ENCODE peak calls at places on chromosomes 3 and 15, in eight cellular contexts. N, R, H, P, G, B, Y and D are unnamed samples.

GRCh38 chr15:25783134-25783533 is 80.0 kb downstream of the ATP10A start:
- DNase-seq in N (no peak), R (no peak), H (no peak), P (no peak), G (peak), B (no peak), Y (no peak), D (no peak)

GRCh38 chr3:78974181-78974770 is 793.5 kb downstream of the ROBO1 start:
- DNase-seq in N (no peak), R (no peak), H (no peak), P (no peak), G (no peak), B (no peak), Y (no peak), D (no peak)

GRCh38 chr3:132665230-132665629 is 5.1 kb downstream of the UBA5 start:
- DNase-seq in N (no peak), R (no peak), H (no peak), P (no peak), G (no peak), B (no peak), Y (no peak), D (no peak)

GRCh38 chr15:50627351-50628055 is 59.1 kb downstream of the TRPM7 start:
- DNase-seq in N (no peak), R (no peak), H (no peak), P (no peak), G (no peak), B (no peak), Y (no peak), D (no peak)

GRCh38 chr3:38003371-38003816 is 12.8 kb downstream of the VILL start:
- DNase-seq in N (peak), R (no peak), H (no peak), P (no peak), G (peak), B (peak), Y (no peak), D (no peak)

GRCh38 chr3:50147861-50148260 is 7.3 kb upstream of the SEMA3F start:
- DNase-seq in N (no peak), R (no peak), H (no peak), P (no peak), G (no peak), B (no peak), Y (no peak), D (no peak)

GRCh38 chr3:124520970-124521369 is 209.3 kb upstream of the UMPS start:
- DNase-seq in N (no peak), R (no peak), H (no peak), P (no peak), G (no peak), B (no peak), Y (no peak), D (peak)

GRCh38 chr3:183564046-183564445 is 8.5 kb upstream of the KLHL6 start:
- DNase-seq in N (no peak), R (no peak), H (no peak), P (no peak), G (no peak), B (peak), Y (no peak), D (no peak)

GRCh38 chr15:38696790-38697495 is 132.3 kb upstream of the RASGRP1 start:
- DNase-seq in N (no peak), R (no peak), H (no peak), P (no peak), G (no peak), B (no peak), Y (no peak), D (no peak)

GRCh38 chr3:119333773-119334492 is 39.8 kb downstream of the ARHGAP31 start:
- DNase-seq in N (no peak), R (no peak), H (no peak), P (no peak), G (peak), B (no peak), Y (no peak), D (no peak)

GRCh38 chr3:123859177-123859576 is 25.0 kb downstream of the MYLK start:
- DNase-seq in N (no peak), R (no peak), H (no peak), P (no peak), G (no peak), B (no peak), Y (no peak), D (no peak)

GRCh38 chr3:159861369-159861987 is 127.2 kb upstream of the IL12A start:
- DNase-seq in N (no peak), R (no peak), H (no peak), P (no peak), G (no peak), B (no peak), Y (no peak), D (no peak)

GRCh38 chr3:193764959-193765358 is 172.0 kb downstream of the OPA1 start:
- DNase-seq in N (no peak), R (no peak), H (no peak), P (no peak), G (peak), B (no peak), Y (no peak), D (no peak)

GRCh38 chr3:158775801-158776399 is 26.0 kb upstream of the MFSD1 start:
- DNase-seq in N (no peak), R (no peak), H (no peak), P (no peak), G (no peak), B (no peak), Y (no peak), D (no peak)

GRCh38 chr3:10557783-10558373 is 52.5 kb upstream of the ATP2B2 start:
- DNase-seq in N (no peak), R (no peak), H (no peak), P (no peak), G (peak), B (no peak), Y (peak), D (no peak)

GRCh38 chr3:15977598-15978232 is 179.9 kb upstream of the ANKRD28 start:
- DNase-seq in N (no peak), R (no peak), H (no peak), P (no peak), G (no peak), B (no peak), Y (no peak), D (no peak)

GRCh38 chr3:55813268-55814097 is 326.4 kb upstream of the WNT5A start:
- DNase-seq in N (no peak), R (no peak), H (no peak), P (no peak), G (no peak), B (no peak), Y (no peak), D (no peak)

GRCh38 chr3:130671545-130671944 is 75.1 kb downstream of the PIK3R4 start:
- DNase-seq in N (no peak), R (no peak), H (no peak), P (no peak), G (no peak), B (no peak), Y (no peak), D (no peak)

GRCh38 chr3:160869825-160870224 is 113.8 kb downstream of the PPM1L start:
- DNase-seq in N (no peak), R (peak), H (no peak), P (no peak), G (no peak), B (no peak), Y (no peak), D (peak)

GRCh38 chr3:23490459-23490858 is 287.3 kb downstream of the UBE2E2 start:
- DNase-seq in N (no peak), R (no peak), H (no peak), P (no peak), G (no peak), B (no peak), Y (no peak), D (no peak)

GRCh38 chr15:101176625-101177024 is 75.2 kb downstream of the CHSY1 start:
- DNase-seq in N (no peak), R (no peak), H (no peak), P (no peak), G (no peak), B (no peak), Y (no peak), D (no peak)

GRCh38 chr15:52481915-52482314 is 46.8 kb downstream of the MYO5A start:
- DNase-seq in N (no peak), R (no peak), H (no peak), P (peak), G (no peak), B (peak), Y (peak), D (no peak)

GRCh38 chr3:138206196-138206595 is 19.1 kb downstream of the ARMC8 start:
- DNase-seq in N (no peak), R (no peak), H (no peak), P (no peak), G (no peak), B (no peak), Y (no peak), D (no peak)

GRCh38 chr3:136783708-136784191 is 31.6 kb upstream of the STAG1 start:
- DNase-seq in N (no peak), R (no peak), H (no peak), P (no peak), G (no peak), B (no peak), Y (no peak), D (peak)

GRCh38 chr3:112171144-112171543 is 38.1 kb upstream of the GCSAM start:
- DNase-seq in N (no peak), R (no peak), H (no peak), P (no peak), G (no peak), B (no peak), Y (no peak), D (no peak)

GRCh38 chr3:183252973-183253363 is at the start of gene B3GNT5:
- DNase-seq in N (no peak), R (peak), H (no peak), P (no peak), G (peak), B (no peak), Y (no peak), D (peak)

GRCh38 chr3:167251678-167252077 is 128.4 kb downstream of the ZBBX start:
- DNase-seq in N (no peak), R (no peak), H (no peak), P (no peak), G (no peak), B (no peak), Y (no peak), D (no peak)

GRCh38 chr3:110528305-110529121 is 543.1 kb upstream of the NECTIN3 start:
- DNase-seq in N (no peak), R (no peak), H (no peak), P (no peak), G (no peak), B (no peak), Y (no peak), D (no peak)

DNA sequence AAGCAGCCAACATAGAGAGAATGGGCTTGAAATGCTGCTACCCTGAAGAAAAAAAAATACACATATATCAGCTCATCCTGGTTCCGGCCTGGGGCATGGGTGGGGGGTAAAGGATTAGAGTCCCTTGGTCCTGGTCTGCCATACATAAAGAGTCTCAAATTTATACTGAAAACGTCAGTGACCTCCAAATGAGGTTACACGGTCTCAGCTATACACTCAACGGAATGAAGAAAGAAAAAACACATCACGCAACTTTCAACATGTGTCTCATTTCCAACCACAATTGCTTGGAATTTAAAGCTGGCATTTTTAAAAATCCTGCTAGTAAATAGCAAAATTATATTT is 612.8 kb downstream of the MCTP2 start:
- DNase-seq in N (no peak), R (no peak), H (no peak), P (no peak), G (no peak), B (no peak), Y (no peak), D (no peak)
- H3K4me3 ChIP-seq in N (no peak), R (no peak), H (no peak), P (no peak), G (peak), B (no peak), Y (no peak), D (no peak)

DNA sequence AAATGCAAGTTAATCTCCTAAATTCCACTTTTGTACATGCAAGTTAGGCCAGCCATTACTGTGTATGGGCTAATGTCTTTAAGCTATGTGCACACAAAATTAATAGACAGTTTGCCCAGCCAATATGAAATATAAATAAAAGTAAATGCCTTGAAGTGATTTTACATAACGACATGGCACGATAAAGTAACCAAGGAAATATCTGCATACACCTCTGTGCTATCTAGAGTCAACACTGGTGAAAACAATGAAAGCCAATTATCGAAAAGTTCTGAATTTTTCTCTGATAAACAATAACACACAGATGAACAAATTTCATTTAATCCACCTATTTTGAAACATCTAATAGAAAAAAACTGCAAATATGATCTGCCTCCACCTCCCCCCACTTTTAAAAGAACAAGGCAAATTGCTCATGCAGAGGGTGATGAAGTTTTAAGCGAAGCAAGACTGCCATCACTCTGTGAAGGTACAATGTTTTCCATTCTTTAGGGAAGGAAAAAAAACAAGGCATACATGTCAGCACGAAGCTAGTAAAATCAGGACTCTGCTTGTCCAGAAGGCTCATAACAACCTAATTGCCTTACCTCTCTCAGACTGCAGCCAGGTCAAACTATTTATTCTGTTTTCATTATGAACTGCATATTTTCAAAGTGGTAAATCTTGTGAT is 317.7 kb downstream of the MECOM start:
- DNase-seq in N (no peak), R (no peak), H (no peak), P (no peak), G (no peak), B (no peak), Y (no peak), D (peak)
- H3K4me3 ChIP-seq in N (no peak), R (no peak), H (no peak), P (no peak), G (no peak), B (no peak), Y (no peak), D (no peak)

GRCh38 chr3:46375214-46375613 is 4.5 kb downstream of the CCR5 start:
- DNase-seq in N (no peak), R (no peak), H (no peak), P (no peak), G (no peak), B (no peak), Y (no peak), D (no peak)

GRCh38 chr3:46372492-46373359 is 2.0 kb downstream of the CCR5 start:
- DNase-seq in N (no peak), R (no peak), H (no peak), P (no peak), G (no peak), B (peak), Y (no peak), D (no peak)

GRCh38 chr3:46378426-46378942 is 7.7 kb downstream of the CCR5 start:
- DNase-seq in N (peak), R (peak), H (no peak), P (no peak), G (peak), B (peak), Y (no peak), D (peak)

GRCh38 chr3:46374755-46375154 is 4.0 kb downstream of the CCR5 start:
- DNase-seq in N (no peak), R (no peak), H (no peak), P (no peak), G (no peak), B (no peak), Y (no peak), D (no peak)

DNA sequence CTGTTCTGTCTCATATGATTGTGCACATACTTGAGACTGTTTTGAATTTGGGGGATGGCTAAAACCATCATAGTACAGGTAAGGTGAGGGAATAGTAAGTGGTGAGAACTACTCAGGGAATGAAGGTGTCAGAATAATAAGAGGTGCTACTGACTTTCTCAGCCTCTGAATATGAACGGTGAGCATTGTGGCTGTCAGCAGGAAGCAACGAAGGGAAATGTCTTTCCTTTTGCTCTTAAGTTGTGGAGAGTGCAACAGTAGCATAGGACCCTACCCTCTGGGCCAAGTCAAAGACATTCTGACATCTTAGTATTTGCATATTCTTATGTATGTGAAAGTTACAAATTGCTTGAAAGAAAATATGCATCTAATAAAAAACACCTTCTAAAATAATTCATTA is 5.1 kb downstream of the CCR5 start:
- DNase-seq in N (no peak), R (no peak), H (no peak), P (no peak), G (no peak), B (no peak), Y (no peak), D (no peak)
- H3K4me3 ChIP-seq in N (no peak), R (no peak), H (no peak), P (no peak), G (no peak), B (no peak), Y (no peak), D (no peak)

DNA sequence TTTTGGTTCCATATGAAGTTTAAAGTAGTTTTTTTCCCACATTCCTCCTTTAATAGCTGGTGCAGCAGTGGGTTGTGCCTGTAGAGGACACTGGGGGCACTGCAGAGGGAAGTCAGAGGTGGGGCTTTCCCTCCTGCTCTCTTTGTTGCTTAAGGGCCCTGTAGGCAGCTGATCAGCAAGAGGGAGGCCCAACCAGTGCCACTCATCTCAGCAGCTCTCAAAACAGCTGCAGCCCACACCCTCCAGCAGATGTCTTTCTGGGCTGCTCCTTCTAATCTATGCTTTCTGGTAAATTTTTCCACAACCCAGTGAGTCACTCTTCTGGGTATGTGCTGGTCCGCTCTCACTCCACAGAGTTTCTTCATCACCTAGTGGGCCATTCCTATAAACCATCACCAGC is 263.8 kb downstream of the FEZF2 start:
- DNase-seq in N (peak), R (peak), H (no peak), P (no peak), G (no peak), B (no peak), Y (peak), D (no peak)
- H3K4me3 ChIP-seq in N (no peak), R (no peak), H (no peak), P (no peak), G (no peak), B (no peak), Y (no peak), D (no peak)

GRCh38 chr3:69536306-69537020 is 150.6 kb upstream of the FRMD4B start:
- DNase-seq in N (no peak), R (no peak), H (no peak), P (no peak), G (no peak), B (no peak), Y (no peak), D (no peak)

GRCh38 chr3:69543080-69543429 is 157.2 kb upstream of the FRMD4B start:
- DNase-seq in N (no peak), R (no peak), H (no peak), P (no peak), G (no peak), B (no peak), Y (no peak), D (no peak)

GRCh38 chr3:69541059-69541471 is 155.2 kb upstream of the FRMD4B start:
- DNase-seq in N (no peak), R (peak), H (no peak), P (no peak), G (no peak), B (no peak), Y (no peak), D (no peak)

GRCh38 chr3:69542265-69543079 is 156.6 kb upstream of the FRMD4B start:
- DNase-seq in N (peak), R (no peak), H (no peak), P (no peak), G (no peak), B (no peak), Y (no peak), D (no peak)

GRCh38 chr3:69541823-69542264 is 156.0 kb upstream of the FRMD4B start:
- DNase-seq in N (peak), R (no peak), H (no peak), P (no peak), G (no peak), B (no peak), Y (no peak), D (no peak)
- H3K4me3 ChIP-seq in N (no peak), R (peak), H (no peak), P (no peak), G (peak), B (no peak), Y (no peak), D (no peak)